ENCODE peak calls at places on chromosomes 3 and 15, in nine cellular contexts. P is K562, K is nephron progenitor cell, Z is HFFc6, I is fibroblast of pulmonary artery, F is hepatocyte, D is progenitor cell of endocrine pancreas, N is endothelial cell of umbilical vein, C is tibial nerve. V is an unnamed sample.

GRCh38 chr15:56249080-56249479 is 5.4 kb upstream of the RFX7 start:
- DNase-seq in P (peak), K (no peak), Z (peak), I (peak), F (peak), D (no peak), N (peak), C (no peak), V (no peak)

GRCh38 chr3:189701934-189702693 is 70.9 kb downstream of the TP63 start:
- DNase-seq in P (no peak), K (peak), Z (no peak), I (no peak), F (no peak), D (no peak), N (no peak), C (no peak), V (no peak)

GRCh38 chr15:64224508-64224907 is 61.7 kb upstream of the PPIB start:
- DNase-seq in P (no peak), K (no peak), Z (peak), I (peak), F (peak), D (no peak), N (peak), C (no peak), V (no peak)

GRCh38 chr3:98782826-98783500 is 19.8 kb downstream of the ST3GAL6 start:
- DNase-seq in P (no peak), K (no peak), Z (no peak), I (no peak), F (no peak), D (no peak), N (no peak), C (no peak), V (no peak)

GRCh38 chr15:66411190-66411589 is 24.5 kb downstream of the MAP2K1 start:
- DNase-seq in P (no peak), K (no peak), Z (no peak), I (no peak), F (no peak), D (no peak), N (no peak), C (no peak), V (no peak)

GRCh38 chr3:79467721-79468120 is 300.1 kb downstream of the ROBO1 start:
- DNase-seq in P (no peak), K (no peak), Z (no peak), I (no peak), F (peak), D (no peak), N (no peak), C (no peak), V (no peak)

GRCh38 chr15:91516866-91517265 is 336.6 kb upstream of the SLCO3A1 start:
- DNase-seq in P (no peak), K (no peak), Z (no peak), I (no peak), F (no peak), D (no peak), N (no peak), C (no peak), V (no peak)

GRCh38 chr3:175526191-175526590 is 667.1 kb downstream of the NAALADL2 start:
- DNase-seq in P (no peak), K (no peak), Z (no peak), I (peak), F (no peak), D (no peak), N (peak), C (no peak), V (no peak)

GRCh38 chr15:56919708-56920637 is 1.5 kb downstream of the TCF12 start:
- DNase-seq in P (peak), K (no peak), Z (no peak), I (peak), F (no peak), D (no peak), N (peak), C (no peak), V (no peak)

GRCh38 chr15:36356978-36357582 is 222.3 kb upstream of the CDIN1 start:
- DNase-seq in P (no peak), K (no peak), Z (peak), I (peak), F (peak), D (no peak), N (peak), C (no peak), V (no peak)

GRCh38 chr15:36356511-36356910 is 222.9 kb upstream of the CDIN1 start:
- DNase-seq in P (no peak), K (no peak), Z (no peak), I (no peak), F (no peak), D (no peak), N (no peak), C (no peak), V (no peak)

GRCh38 chr15:36359286-36359685 is 220.1 kb upstream of the CDIN1 start:
- DNase-seq in P (no peak), K (no peak), Z (no peak), I (no peak), F (no peak), D (no peak), N (no peak), C (no peak), V (no peak)

GRCh38 chr15:36361351-36361870 is 218.0 kb upstream of the CDIN1 start:
- DNase-seq in P (no peak), K (no peak), Z (peak), I (peak), F (no peak), D (no peak), N (no peak), C (no peak), V (no peak)

DNA sequence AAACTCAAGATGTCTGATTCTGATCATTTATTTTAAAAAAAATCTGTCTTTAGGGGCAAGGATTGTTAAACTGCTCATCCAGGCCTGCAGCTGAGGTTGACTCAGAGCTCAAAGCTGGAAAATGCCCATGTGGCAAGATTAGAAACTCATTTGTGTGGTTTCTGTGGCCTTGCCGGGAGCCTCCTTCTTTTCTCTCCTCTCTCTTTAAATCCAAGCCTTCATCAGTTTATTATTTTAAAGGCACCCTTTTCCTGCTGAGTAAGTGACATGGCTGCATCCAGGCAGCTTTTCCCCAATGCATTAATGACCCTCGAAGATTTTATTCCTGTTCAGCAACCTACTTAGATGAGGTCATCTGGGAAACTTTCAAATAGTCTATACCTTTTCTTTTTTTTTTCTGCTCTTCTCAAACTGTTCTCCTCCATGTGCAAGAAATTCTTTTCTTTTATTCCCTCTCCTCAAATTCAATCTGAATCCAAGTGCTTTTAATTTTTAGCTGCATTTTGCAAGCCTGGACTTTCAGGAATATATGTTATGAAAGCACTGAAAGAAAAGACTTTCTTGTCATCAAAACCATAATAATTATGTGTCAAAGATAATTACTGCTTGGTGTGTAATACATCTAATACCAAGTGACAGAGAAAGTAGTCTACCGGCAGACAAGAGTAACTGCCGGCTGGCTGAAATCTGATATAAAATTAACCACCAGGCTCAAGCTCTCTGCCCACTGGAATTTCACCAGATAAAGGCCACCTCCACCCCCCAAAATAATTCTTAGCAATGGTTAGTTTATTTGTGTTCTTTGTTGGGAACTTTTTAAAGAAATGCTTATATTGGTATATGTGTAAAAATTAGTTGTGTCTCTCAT is 221.1 kb upstream of the CDIN1 start:
- DNase-seq in P (no peak), K (no peak), Z (peak), I (peak), F (no peak), D (no peak), N (peak), C (no peak), V (no peak)
- TF ChIP-seq CTCF in P (no peak), K (no peak), Z (peak), I (no peak), F (no peak), D (no peak), N (no peak), C (no peak), V (no peak)

GRCh38 chr3:134972836-134973455 is 177.9 kb downstream of the EPHB1 start:
- DNase-seq in P (no peak), K (no peak), Z (no peak), I (no peak), F (no peak), D (no peak), N (no peak), C (no peak), V (no peak)

GRCh38 chr3:134978658-134979057 is 183.6 kb downstream of the EPHB1 start:
- DNase-seq in P (no peak), K (no peak), Z (no peak), I (no peak), F (no peak), D (no peak), N (no peak), C (no peak), V (no peak)

GRCh38 chr3:134971359-134971758 is 176.3 kb downstream of the EPHB1 start:
- DNase-seq in P (no peak), K (no peak), Z (no peak), I (no peak), F (no peak), D (no peak), N (no peak), C (no peak), V (no peak)

GRCh38 chr3:134974621-134975020 is 179.6 kb downstream of the EPHB1 start:
- DNase-seq in P (no peak), K (no peak), Z (no peak), I (no peak), F (no peak), D (no peak), N (no peak), C (no peak), V (no peak)

DNA sequence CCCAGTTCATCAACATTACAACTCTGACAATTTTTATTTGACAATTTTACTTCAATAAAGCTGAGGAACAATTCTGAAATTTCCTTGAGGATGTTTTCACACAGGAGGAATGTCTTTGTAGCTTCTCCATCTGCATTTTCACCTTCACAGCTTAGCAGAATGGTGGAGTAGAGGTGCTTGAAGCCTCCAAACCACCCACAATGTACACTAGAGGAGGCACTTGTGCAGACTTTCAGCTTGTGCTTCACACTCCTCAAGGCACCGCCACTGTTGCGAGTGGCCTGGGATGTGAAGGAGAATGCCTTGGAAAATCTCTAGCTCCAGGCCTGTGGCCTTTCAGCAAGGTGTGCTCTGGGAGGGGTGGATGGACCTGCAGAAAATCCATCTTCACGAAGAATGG is 181.9 kb downstream of the EPHB1 start:
- DNase-seq in P (no peak), K (no peak), Z (no peak), I (no peak), F (no peak), D (no peak), N (no peak), C (no peak), V (no peak)
- TF ChIP-seq CTCF in P (no peak), K (no peak), Z (no peak), I (no peak), F (no peak), D (no peak), N (no peak), C (no peak), V (no peak)

DNA sequence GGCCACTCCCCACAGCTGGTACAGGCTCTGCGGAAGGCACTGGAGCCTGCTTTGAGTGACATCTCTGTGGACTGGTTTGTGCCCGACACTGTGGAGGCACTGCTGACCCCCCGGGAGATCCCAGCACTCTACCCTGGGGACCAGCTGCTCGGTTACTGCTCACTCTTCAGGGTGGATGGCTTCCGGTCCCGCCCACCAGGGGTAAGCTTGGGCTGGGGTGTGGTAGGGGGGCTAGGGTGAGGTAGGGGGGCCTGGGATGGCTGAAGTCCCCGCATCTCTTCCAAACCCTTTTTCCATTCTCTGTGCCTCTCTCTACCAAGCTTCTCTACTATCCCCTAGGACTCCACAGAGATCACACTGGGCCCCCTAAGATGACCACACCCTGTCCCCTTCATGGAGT is 7.8 kb downstream of the VWA5B2 start:
- DNase-seq in P (no peak), K (no peak), Z (no peak), I (no peak), F (no peak), D (no peak), N (no peak), C (no peak), V (peak)
- TF ChIP-seq CTCF in P (no peak), K (no peak), Z (no peak), I (no peak), F (no peak), D (no peak), N (no peak), C (no peak), V (no peak)

GRCh38 chr3:112350181-112350825 is 17.3 kb downstream of the CD200 start:
- DNase-seq in P (no peak), K (no peak), Z (no peak), I (no peak), F (no peak), D (no peak), N (peak), C (no peak), V (no peak)
- TF ChIP-seq CTCF in P (no peak), K (no peak), Z (no peak), I (no peak), F (no peak), D (no peak), N (no peak), C (no peak), V (no peak)

GRCh38 chr3:33377489-33377888 is 62.7 kb downstream of the UBP1 start:
- DNase-seq in P (no peak), K (no peak), Z (no peak), I (no peak), F (no peak), D (no peak), N (no peak), C (no peak), V (no peak)
- TF ChIP-seq CTCF in P (peak), K (no peak), Z (peak), I (no peak), F (no peak), D (no peak), N (no peak), C (no peak), V (no peak)

GRCh38 chr3:58642846-58643245 is 23.7 kb downstream of the FAM3D start:
- DNase-seq in P (no peak), K (no peak), Z (no peak), I (no peak), F (no peak), D (no peak), N (no peak), C (no peak), V (no peak)

GRCh38 chr3:58639842-58640241 is 26.7 kb downstream of the FAM3D start:
- DNase-seq in P (no peak), K (no peak), Z (no peak), I (no peak), F (no peak), D (no peak), N (no peak), C (no peak), V (no peak)

GRCh38 chr3:58639001-58639400 is 27.6 kb downstream of the FAM3D start:
- DNase-seq in P (no peak), K (no peak), Z (no peak), I (peak), F (no peak), D (no peak), N (peak), C (no peak), V (no peak)

GRCh38 chr3:58638586-58638985 is 28.0 kb downstream of the FAM3D start:
- DNase-seq in P (no peak), K (no peak), Z (no peak), I (no peak), F (no peak), D (no peak), N (no peak), C (no peak), V (no peak)

DNA sequence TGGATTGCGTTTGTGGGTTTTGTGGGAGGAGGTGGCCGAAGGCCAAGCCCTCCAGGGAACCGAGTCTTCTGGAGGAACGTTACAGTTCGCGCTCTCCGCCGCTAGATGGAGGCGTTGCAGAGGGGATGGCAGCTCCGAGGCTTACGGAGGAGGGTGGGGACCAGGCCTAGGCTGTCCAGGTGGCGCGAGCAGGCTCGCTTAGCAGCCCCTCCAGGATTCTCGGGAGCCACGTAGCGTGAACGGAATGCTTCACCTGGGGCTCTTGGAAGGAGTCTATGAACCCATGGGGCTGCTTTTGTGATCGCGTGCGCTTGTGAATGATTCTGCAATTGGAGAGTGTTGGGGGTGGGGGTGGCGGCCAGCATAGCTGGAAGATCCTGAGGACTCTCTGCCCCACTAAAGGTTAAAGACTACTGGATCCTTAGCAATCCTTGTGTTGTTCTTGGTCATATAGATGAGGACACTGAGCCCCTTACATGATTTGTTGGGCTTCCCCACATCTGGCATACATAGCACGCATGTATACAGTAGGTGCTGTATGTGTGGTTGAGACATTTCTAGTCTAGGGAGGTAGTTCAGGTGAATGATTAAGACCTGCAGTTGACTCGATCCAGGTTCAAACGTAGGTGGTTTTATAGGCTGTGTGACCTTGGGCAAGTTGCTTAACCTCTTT is 25.7 kb downstream of the FAM3D start:
- DNase-seq in P (peak), K (peak), Z (peak), I (peak), F (peak), D (peak), N (peak), C (peak), V (peak)
- TF ChIP-seq CTCF in P (peak), K (peak), Z (peak), I (peak), F (peak), D (peak), N (peak), C (peak), V (peak)

DNA sequence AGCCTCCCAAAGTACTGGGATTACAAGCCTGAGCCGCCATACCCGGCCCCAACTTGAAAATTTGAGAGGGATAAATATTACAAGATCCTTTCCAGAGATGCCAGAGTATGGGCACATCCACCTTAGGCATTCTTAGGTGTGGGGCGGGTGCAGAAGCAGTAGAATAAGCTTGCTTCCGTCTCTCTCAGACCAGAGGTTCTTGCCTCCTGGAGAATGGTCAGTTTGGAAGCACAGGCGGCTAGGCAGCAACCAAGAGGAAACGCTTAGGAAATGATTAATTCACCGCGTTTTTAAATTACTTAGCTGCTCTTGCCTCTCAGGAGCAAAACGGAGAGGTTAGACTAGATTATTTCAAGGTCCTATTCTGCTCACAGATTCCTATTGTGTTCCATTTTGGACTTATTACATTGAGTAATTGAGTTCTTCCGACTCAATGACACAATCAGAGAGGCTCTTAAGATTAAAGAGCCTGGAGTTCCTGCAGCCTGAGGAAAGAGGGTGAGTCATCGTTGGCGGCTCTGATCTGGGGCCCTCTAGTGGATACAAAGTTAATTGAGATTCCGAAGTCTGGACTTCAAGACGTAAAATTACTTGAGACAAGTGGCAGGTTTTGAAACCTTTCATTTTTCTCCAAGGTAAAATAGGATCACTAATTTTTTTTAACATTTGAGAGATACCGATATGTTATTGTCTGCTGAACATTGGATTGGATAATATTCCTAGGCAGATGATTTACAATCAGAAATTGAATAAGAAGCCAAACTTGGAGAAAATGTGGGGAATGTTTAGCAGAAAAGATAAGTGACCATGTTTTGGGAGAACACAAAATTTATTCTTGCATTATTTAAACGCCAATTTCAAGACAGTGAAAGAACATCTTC is 5.8 kb upstream of the TOPAZ1 start:
- DNase-seq in P (peak), K (peak), Z (peak), I (peak), F (peak), D (peak), N (peak), C (no peak), V (no peak)
- TF ChIP-seq CTCF in P (peak), K (peak), Z (peak), I (peak), F (peak), D (peak), N (peak), C (peak), V (peak)

DNA sequence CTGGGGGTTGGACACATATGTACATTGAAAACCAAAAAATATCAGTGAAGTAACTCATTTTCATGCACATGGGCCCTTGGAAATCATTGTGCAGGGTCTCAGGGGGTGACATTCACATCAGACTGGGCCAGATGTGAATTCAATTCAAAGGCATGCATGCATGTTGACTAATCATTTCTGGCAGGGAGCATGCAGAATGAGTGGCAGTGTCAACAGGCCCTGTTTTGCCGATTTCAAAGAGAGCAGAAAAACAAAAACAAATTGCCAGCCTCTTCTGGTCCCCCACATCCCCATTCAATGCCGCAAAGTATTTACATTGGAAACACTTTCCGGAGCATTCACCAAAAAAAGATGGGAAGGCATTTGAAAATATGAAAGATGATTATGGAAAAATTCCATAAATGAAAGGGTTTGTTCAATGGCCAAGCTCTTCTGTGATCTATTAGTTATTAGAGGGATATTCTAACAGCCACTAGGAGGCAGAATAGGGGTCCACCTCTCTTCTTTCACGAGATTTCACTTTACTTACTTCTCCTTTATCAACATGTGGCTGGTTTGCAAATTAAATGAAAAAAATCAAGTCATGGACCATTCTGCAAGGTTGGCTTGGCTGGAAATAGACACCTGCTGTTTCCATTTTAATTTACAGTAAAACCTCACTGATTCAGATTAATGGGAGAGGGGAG is 119.9 kb upstream of the FEZF2 start:
- DNase-seq in P (peak), K (no peak), Z (no peak), I (no peak), F (no peak), D (no peak), N (no peak), C (no peak), V (no peak)
- TF ChIP-seq CTCF in P (no peak), K (peak), Z (peak), I (peak), F (no peak), D (peak), N (peak), C (no peak), V (no peak)